ENCODE peak calls at places on chromosome 7, in four cellular contexts. I is BJ, B is stomach, T is lower lobe of right lung. K is an unnamed sample.

GRCh38 chr7:151736403-151736909 is 140.5 kb downstream of the PRKAG2 start:
- DNase-seq in T (no peak), B (peak; percentile 44), I (peak; percentile 85), K (peak; percentile 99)

GRCh38 chr7:157540020-157540419 is 203.2 kb downstream of the DNAJB6 start:
- DNase-seq in I (no peak), T (peak; percentile 14), B (no peak), K (peak; percentile 41)

GRCh38 chr7:108630002-108630401 is 60.3 kb downstream of the DNAJB9 start:
- DNase-seq in B (no peak), I (no peak), T (no peak), K (no peak)

GRCh38 chr7:31410265-31410664 is 69.7 kb upstream of the NEUROD6 start:
- DNase-seq in T (no peak), B (no peak), I (no peak), K (no peak)

GRCh38 chr7:106592282-106593027 is 68.5 kb downstream of the CCDC71L start:
- DNase-seq in T (no peak), I (no peak), B (peak; percentile 39), K (no peak)

GRCh38 chr7:139777948-139778841 is at the start of gene HIPK2:
- DNase-seq in I (no peak), T (peak; percentile 88), B (peak; percentile 80), K (peak; percentile 98)

GRCh38 chr7:93574269-93574645 is 267 bp downstream of the CALCR start:
- DNase-seq in I (no peak), T (peak; percentile 35), B (no peak), K (no peak)

GRCh38 chr7:70920886-70921285 is 211.1 kb upstream of the GALNT17 start:
- DNase-seq in I (no peak), T (no peak), B (no peak), K (no peak)

GRCh38 chr7:138979988-138980574 is 1.1 kb downstream of the KIAA1549 start:
- DNase-seq in B (no peak), T (no peak), I (no peak), K (no peak)

GRCh38 chr7:138948403-138948802 is 32.8 kb downstream of the KIAA1549 start:
- DNase-seq in T (no peak), I (no peak), B (no peak), K (no peak)

GRCh38 chr7:2666588-2667250 is 21.3 kb upstream of the AMZ1 start:
- DNase-seq in I (no peak), B (no peak), T (no peak), K (no peak)

GRCh38 chr7:150341263-150342118 is at the start of gene RARRES2:
- DNase-seq in I (no peak), B (peak; percentile 51), T (no peak), K (peak; percentile 66)

GRCh38 chr7:16753932-16754571 is 497 bp downstream of the TSPAN13 start:
- DNase-seq in B (peak; percentile 50), T (peak; percentile 62), I (no peak), K (no peak)

GRCh38 chr7:14891289-14891688 is 11.3 kb downstream of the DGKB start:
- DNase-seq in I (no peak), B (no peak), T (no peak), K (no peak)

GRCh38 chr7:112505495-112505894 is 24.7 kb downstream of the LSMEM1 start:
- DNase-seq in I (no peak), B (no peak), T (no peak), K (no peak)

GRCh38 chr7:78427209-78427608 is 628.6 kb downstream of the PHTF2 start:
- DNase-seq in I (no peak), B (no peak), T (no peak), K (no peak)

GRCh38 chr7:149669121-149669818 is 104.1 kb downstream of the ZNF467 start:
- DNase-seq in B (no peak), I (no peak), T (no peak), K (peak; percentile 36)

GRCh38 chr7:158266817-158267736 is 320.5 kb downstream of the PTPRN2 start:
- DNase-seq in I (no peak), T (no peak), B (peak; percentile 31), K (peak; percentile 63)

GRCh38 chr7:114889646-114890285 is 32.1 kb upstream of the MDFIC start:
- DNase-seq in T (no peak), B (no peak), I (peak; percentile 92), K (peak; percentile 77)

GRCh38 chr7:48887500-48887899 is 36.8 kb upstream of the CDC14C start:
- DNase-seq in B (no peak), T (no peak), I (no peak), K (no peak)

GRCh38 chr7:2497500-2498336 is 21.5 kb upstream of the GRIFIN start:
- DNase-seq in T (no peak), B (no peak), I (no peak), K (peak; percentile 93)

GRCh38 chr7:68319061-68319460 is 1279.2 kb upstream of the AUTS2 start:
- DNase-seq in T (no peak), B (no peak), I (no peak), K (no peak)

GRCh38 chr7:147681530-147681929 is 909.0 kb upstream of the C7orf33 start:
- DNase-seq in T (no peak), B (no peak), I (no peak), K (no peak)

GRCh38 chr7:76394962-76395361 is 14.5 kb downstream of the SSC4D start:
- DNase-seq in I (no peak), B (no peak), T (no peak), K (peak; percentile 13)

GRCh38 chr7:39838326-39838725 is 111.7 kb upstream of the CDK13 start:
- DNase-seq in B (no peak), T (no peak), I (no peak), K (no peak)

GRCh38 chr7:39829028-39829427 is 121.0 kb upstream of the CDK13 start:
- DNase-seq in I (no peak), T (no peak), B (no peak), K (no peak)

GRCh38 chr7:39827571-39827970 is 122.5 kb upstream of the CDK13 start:
- DNase-seq in B (no peak), I (no peak), T (no peak), K (no peak)

GRCh38 chr7:39832519-39833085 is 117.5 kb upstream of the CDK13 start:
- DNase-seq in B (no peak), T (no peak), I (no peak), K (no peak)
- H3K27me3 ChIP-seq in B (no peaks in the 10 kb centered on the region), T (peaks cover 46% of the 10 kb centered on the region), I (peaks cover 8% of the 10 kb centered on the region), K (peaks cover 50% of the 10 kb centered on the region)

DNA sequence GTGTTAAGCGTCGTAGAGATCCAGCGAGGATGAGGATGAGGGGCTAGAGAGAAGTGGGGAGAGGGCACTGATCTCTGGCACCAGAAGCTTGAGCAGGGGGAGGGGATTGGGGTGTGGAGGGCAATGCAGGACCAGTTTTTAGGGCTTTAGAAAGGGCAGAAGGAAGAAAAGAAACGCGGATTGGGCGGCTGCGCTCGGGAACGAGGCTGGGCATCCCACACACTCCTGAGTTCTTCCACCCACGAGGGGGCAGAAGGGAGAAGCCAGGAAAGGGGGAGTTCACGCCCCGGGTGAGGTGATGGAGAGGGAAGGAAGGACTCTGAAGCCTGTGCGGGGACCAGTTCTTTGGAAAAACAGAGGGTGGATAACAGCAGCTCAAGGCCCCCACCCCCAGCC is 6.1 kb upstream of the VGF start:
- DNase-seq in B (no peak), T (no peak), I (no peak), K (peak; percentile 81)
- H3K27me3 ChIP-seq in B (peaks cover 45% of the 10 kb centered on the region), T (peaks cover 98% of the 10 kb centered on the region), I (peaks cover 52% of the 10 kb centered on the region), K (peaks cover 94% of the 10 kb centered on the region)

GRCh38 chr7:1320616-1321289 is 88.1 kb downstream of the UNCX start:
- DNase-seq in B (no peak), I (no peak), T (peak; percentile 30), K (no peak)
- H3K27me3 ChIP-seq in B (peaks cover 1% of the 10 kb centered on the region), I (no peaks in the 10 kb centered on the region), T (peaks cover 50% of the 10 kb centered on the region), K (peaks cover 30% of the 10 kb centered on the region)

DNA sequence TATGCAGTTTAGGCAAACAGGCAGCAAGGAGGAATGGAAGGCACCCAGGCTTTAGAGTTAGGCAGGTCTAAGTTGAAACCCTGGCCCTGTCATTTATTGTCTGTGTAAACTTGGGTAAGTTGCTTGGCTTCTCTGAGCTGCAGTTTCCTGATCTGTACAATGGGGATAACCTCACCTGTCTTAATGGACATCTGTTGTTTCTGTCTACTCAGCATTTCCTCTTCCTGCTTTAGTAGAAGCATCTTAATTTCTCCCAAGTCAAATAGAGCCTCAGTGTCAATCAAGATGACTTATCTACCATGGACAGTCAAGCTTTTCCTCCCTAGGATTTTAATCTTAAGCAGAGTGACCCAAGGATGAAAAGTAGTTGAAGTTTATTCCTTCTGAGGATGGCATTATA is 119.6 kb downstream of the FZD1 start:
- DNase-seq in T (no peak), B (no peak), I (no peak), K (peak; percentile 34)
- H3K27me3 ChIP-seq in T (no peaks in the 10 kb centered on the region), B (no peaks in the 10 kb centered on the region), I (no peaks in the 10 kb centered on the region), K (no peaks in the 10 kb centered on the region)

GRCh38 chr7:28433604-28434254 is 21.4 kb downstream of the CREB5 start:
- DNase-seq in B (no peak), I (no peak), T (no peak), K (no peak)
- H3K27me3 ChIP-seq in B (no peaks in the 10 kb centered on the region), I (peaks cover 5% of the 10 kb centered on the region), T (no peaks in the 10 kb centered on the region), K (no peaks in the 10 kb centered on the region)

GRCh38 chr7:27162548-27162848 is 2.8 kb downstream of the HOXA9 start:
- DNase-seq in I (no peak), B (no peak), T (no peak), K (no peak)
- H3K27me3 ChIP-seq in I (no peaks in the 10 kb centered on the region), B (peaks cover 37% of the 10 kb centered on the region), T (peaks cover 95% of the 10 kb centered on the region), K (no peaks in the 10 kb centered on the region)

GRCh38 chr7:69622014-69622818 is 23.9 kb downstream of the AUTS2 start:
- DNase-seq in B (no peak), I (no peak), T (no peak), K (no peak)
- H3K27me3 ChIP-seq in B (no peaks in the 10 kb centered on the region), I (no peaks in the 10 kb centered on the region), T (no peaks in the 10 kb centered on the region), K (no peaks in the 10 kb centered on the region)

GRCh38 chr7:132492841-132493445 is 83.3 kb downstream of the PLXNA4 start:
- DNase-seq in T (no peak), I (no peak), B (no peak), K (no peak)
- H3K27me3 ChIP-seq in T (no peaks in the 10 kb centered on the region), I (no peaks in the 10 kb centered on the region), B (no peaks in the 10 kb centered on the region), K (no peaks in the 10 kb centered on the region)

GRCh38 chr7:1209097-1209496 is 23.6 kb upstream of the UNCX start:
- DNase-seq in B (no peak), I (no peak), T (no peak), K (no peak)

GRCh38 chr7:1201916-1202315 is 30.8 kb upstream of the UNCX start:
- DNase-seq in I (no peak), B (no peak), T (no peak), K (peak; percentile 41)

GRCh38 chr7:1200045-1200444 is 32.6 kb upstream of the UNCX start:
- DNase-seq in I (no peak), B (no peak), T (no peak), K (no peak)

GRCh38 chr7:1210321-1210978 is 22.2 kb upstream of the UNCX start:
- DNase-seq in B (no peak), T (no peak), I (no peak), K (peak; percentile 73)

DNA sequence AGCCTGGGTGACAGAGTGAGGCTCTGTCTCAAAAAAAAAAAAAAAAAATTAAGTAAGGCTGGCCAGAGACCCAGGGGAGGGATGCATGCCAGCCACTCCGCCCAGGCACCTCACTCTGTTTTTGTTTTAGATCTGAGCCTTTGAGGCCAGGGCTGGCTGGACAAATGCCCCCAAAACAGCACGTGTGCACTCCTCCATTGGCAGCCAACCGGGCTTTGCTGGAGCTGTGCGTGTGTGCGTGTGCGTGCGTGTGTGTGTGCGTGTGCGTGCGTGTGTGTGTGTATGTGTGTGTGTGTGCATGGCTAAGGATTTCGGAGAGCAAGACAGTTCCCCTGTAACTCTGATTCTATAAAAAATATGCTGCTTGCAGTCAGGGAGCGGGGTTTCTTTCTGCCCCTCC is 28.2 kb upstream of the UNCX start:
- DNase-seq in I (no peak), B (no peak), T (no peak), K (no peak)
- H3K27me3 ChIP-seq in I (peaks cover 20% of the 10 kb centered on the region), B (no peaks in the 10 kb centered on the region), T (peaks cover 54% of the 10 kb centered on the region), K (peaks cover 23% of the 10 kb centered on the region)

K was measured in osteoblast.